ENCODE peak calls at places on chromosomes 6 and 20, in nine cellular contexts. One of them, this sample, is unnamed.
A peak's percentile ranks its signal among the peaks of the same experiment; 100 is the strongest.

GRCh38 chr20:23048283-23049200 is 930 bp downstream of the THBD start:
- DNase-seq in GM23338: peak; percentile 84
- DNase-seq in MM.1S: no peak
- DNase-seq in keratinocyte: no peak
- DNase-seq in IMR-90: peak; percentile 1
- DNase-seq in mesendoderm: peak; percentile 74
- DNase-seq in PC-9: peak; percentile 52
- DNase-seq in A549: peak; percentile 76
- DNase-seq in neuronal stem cell: peak; percentile 24
- DNase-seq in this sample: peak; percentile 76

GRCh38 chr20:38084425-38084951 is 50.9 kb downstream of the RPRD1B start:
- DNase-seq in IMR-90: peak; percentile 82
- DNase-seq in GM23338: no peak
- DNase-seq in neuronal stem cell: no peak
- DNase-seq in A549: no peak
- DNase-seq in MM.1S: no peak
- DNase-seq in keratinocyte: no peak
- DNase-seq in PC-9: no peak
- DNase-seq in mesendoderm: no peak
- DNase-seq in this sample: peak; percentile 52

GRCh38 chr6:32461493-32461892 is 21.8 kb downstream of the HLA-DRA start:
- DNase-seq in neuronal stem cell: no peak
- DNase-seq in A549: no peak
- DNase-seq in IMR-90: no peak
- DNase-seq in MM.1S: no peak
- DNase-seq in mesendoderm: no peak
- DNase-seq in GM23338: no peak
- DNase-seq in PC-9: no peak
- DNase-seq in keratinocyte: no peak
- DNase-seq in this sample: no peak

GRCh38 chr20:37598611-37599342 is 71.1 kb upstream of the BLCAP start:
- DNase-seq in MM.1S: no peak
- DNase-seq in GM23338: no peak
- DNase-seq in keratinocyte: no peak
- DNase-seq in IMR-90: no peak
- DNase-seq in PC-9: no peak
- DNase-seq in neuronal stem cell: no peak
- DNase-seq in A549: no peak
- DNase-seq in mesendoderm: no peak
- DNase-seq in this sample: no peak

GRCh38 chr20:38751360-38751976 is 3.2 kb downstream of the ACTR5 start:
- DNase-seq in GM23338: peak; percentile 56
- DNase-seq in keratinocyte: no peak
- DNase-seq in A549: peak; percentile 58
- DNase-seq in MM.1S: peak; percentile 52
- DNase-seq in IMR-90: peak; percentile 46
- DNase-seq in mesendoderm: no peak
- DNase-seq in PC-9: no peak
- DNase-seq in neuronal stem cell: no peak
- DNase-seq in this sample: peak; percentile 54

GRCh38 chr6:62707156-62707555 is 421.1 kb upstream of the KHDRBS2 start:
- DNase-seq in neuronal stem cell: no peak
- DNase-seq in mesendoderm: peak; percentile 54
- DNase-seq in keratinocyte: no peak
- DNase-seq in A549: no peak
- DNase-seq in PC-9: no peak
- DNase-seq in GM23338: peak; percentile 29
- DNase-seq in MM.1S: no peak
- DNase-seq in IMR-90: no peak
- DNase-seq in this sample: no peak

GRCh38 chr6:110612298-110612697 is 135.9 kb upstream of the SLC22A16 start:
- DNase-seq in A549: no peak
- DNase-seq in IMR-90: no peak
- DNase-seq in GM23338: no peak
- DNase-seq in neuronal stem cell: no peak
- DNase-seq in PC-9: no peak
- DNase-seq in MM.1S: no peak
- DNase-seq in mesendoderm: no peak
- DNase-seq in keratinocyte: no peak
- DNase-seq in this sample: no peak

GRCh38 chr20:2417142-2417541 is 36.4 kb downstream of the TGM6 start:
- DNase-seq in A549: no peak
- DNase-seq in MM.1S: no peak
- DNase-seq in PC-9: no peak
- DNase-seq in keratinocyte: no peak
- DNase-seq in neuronal stem cell: no peak
- DNase-seq in GM23338: no peak
- DNase-seq in mesendoderm: no peak
- DNase-seq in IMR-90: no peak
- DNase-seq in this sample: no peak

GRCh38 chr6:137424243-137424642 is 70.0 kb downstream of the OLIG3 start:
- DNase-seq in A549: no peak
- DNase-seq in neuronal stem cell: no peak
- DNase-seq in MM.1S: no peak
- DNase-seq in keratinocyte: no peak
- DNase-seq in GM23338: peak; percentile 17
- DNase-seq in PC-9: no peak
- DNase-seq in IMR-90: no peak
- DNase-seq in mesendoderm: no peak
- DNase-seq in this sample: no peak

GRCh38 chr20:48335421-48336090 is 492.2 kb downstream of the PREX1 start:
- DNase-seq in GM23338: no peak
- DNase-seq in mesendoderm: no peak
- DNase-seq in MM.1S: no peak
- DNase-seq in IMR-90: no peak
- DNase-seq in A549: no peak
- DNase-seq in keratinocyte: no peak
- DNase-seq in neuronal stem cell: no peak
- DNase-seq in PC-9: no peak
- DNase-seq in this sample: no peak

GRCh38 chr6:16104624-16105023 is 24.3 kb upstream of the MYLIP start:
- DNase-seq in A549: no peak
- DNase-seq in IMR-90: no peak
- DNase-seq in neuronal stem cell: no peak
- DNase-seq in mesendoderm: no peak
- DNase-seq in keratinocyte: no peak
- DNase-seq in PC-9: no peak
- DNase-seq in GM23338: no peak
- DNase-seq in MM.1S: no peak
- DNase-seq in this sample: no peak

GRCh38 chr20:55142932-55143331 is 667.5 kb downstream of the DOK5 start:
- DNase-seq in GM23338: no peak
- DNase-seq in A549: no peak
- DNase-seq in MM.1S: no peak
- DNase-seq in mesendoderm: no peak
- DNase-seq in neuronal stem cell: no peak
- DNase-seq in IMR-90: no peak
- DNase-seq in keratinocyte: no peak
- DNase-seq in PC-9: no peak
- DNase-seq in this sample: no peak

GRCh38 chr20:25212242-25212641 is 16.7 kb downstream of the ENTPD6 start:
- DNase-seq in MM.1S: no peak
- DNase-seq in mesendoderm: no peak
- DNase-seq in neuronal stem cell: no peak
- DNase-seq in GM23338: no peak
- DNase-seq in keratinocyte: no peak
- DNase-seq in IMR-90: no peak
- DNase-seq in PC-9: no peak
- DNase-seq in A549: no peak
- DNase-seq in this sample: no peak

GRCh38 chr20:60465439-60465838 is 507.2 kb downstream of the CDH26 start:
- DNase-seq in IMR-90: no peak
- DNase-seq in neuronal stem cell: no peak
- DNase-seq in GM23338: no peak
- DNase-seq in A549: no peak
- DNase-seq in PC-9: no peak
- DNase-seq in mesendoderm: no peak
- DNase-seq in keratinocyte: no peak
- DNase-seq in MM.1S: no peak
- DNase-seq in this sample: no peak

GRCh38 chr20:62618622-62619529 is 23.4 kb upstream of the SLCO4A1 start:
- DNase-seq in MM.1S: no peak
- DNase-seq in neuronal stem cell: no peak
- DNase-seq in GM23338: peak; percentile 24
- DNase-seq in A549: no peak
- DNase-seq in IMR-90: no peak
- DNase-seq in PC-9: no peak
- DNase-seq in mesendoderm: no peak
- DNase-seq in keratinocyte: no peak
- DNase-seq in this sample: no peak

GRCh38 chr6:106973841-106974336 is 640 bp downstream of the CD24 start:
- DNase-seq in mesendoderm: peak; percentile 67
- DNase-seq in keratinocyte: no peak
- DNase-seq in GM23338: peak; percentile 32
- DNase-seq in neuronal stem cell: peak; percentile 63
- DNase-seq in A549: peak; percentile 41
- DNase-seq in IMR-90: no peak
- DNase-seq in MM.1S: no peak
- DNase-seq in PC-9: peak; percentile 44
- DNase-seq in this sample: peak; percentile 50

GRCh38 chr6:82057846-82058554 is 189.5 kb downstream of the IBTK start:
- DNase-seq in MM.1S: no peak
- DNase-seq in A549: no peak
- DNase-seq in mesendoderm: no peak
- DNase-seq in IMR-90: peak; percentile 57
- DNase-seq in neuronal stem cell: no peak
- DNase-seq in PC-9: no peak
- DNase-seq in keratinocyte: no peak
- DNase-seq in GM23338: no peak
- DNase-seq in this sample: no peak

GRCh38 chr6:43627008-43627825 is 1.8 kb downstream of the GTPBP2 start:
- DNase-seq in IMR-90: peak; percentile 99
- DNase-seq in GM23338: no peak
- DNase-seq in A549: peak; percentile 30
- DNase-seq in mesendoderm: peak; percentile 51
- DNase-seq in neuronal stem cell: no peak
- DNase-seq in MM.1S: peak; percentile 46
- DNase-seq in keratinocyte: peak; percentile 71
- DNase-seq in PC-9: peak; percentile 78
- DNase-seq in this sample: peak; percentile 91

GRCh38 chr20:57464642-57465211 is 60.2 kb downstream of the CTCFL start:
- DNase-seq in keratinocyte: no peak
- DNase-seq in A549: peak; percentile 63
- DNase-seq in mesendoderm: no peak
- DNase-seq in neuronal stem cell: no peak
- DNase-seq in MM.1S: no peak
- DNase-seq in GM23338: peak; percentile 52
- DNase-seq in PC-9: no peak
- DNase-seq in IMR-90: no peak
- DNase-seq in this sample: peak; percentile 25

GRCh38 chr20:35893942-35894341 is 60.4 kb downstream of the SCAND1 start:
- DNase-seq in neuronal stem cell: no peak
- DNase-seq in PC-9: no peak
- DNase-seq in A549: no peak
- DNase-seq in MM.1S: no peak
- DNase-seq in keratinocyte: no peak
- DNase-seq in IMR-90: no peak
- DNase-seq in mesendoderm: no peak
- DNase-seq in GM23338: no peak
- DNase-seq in this sample: no peak

DNA sequence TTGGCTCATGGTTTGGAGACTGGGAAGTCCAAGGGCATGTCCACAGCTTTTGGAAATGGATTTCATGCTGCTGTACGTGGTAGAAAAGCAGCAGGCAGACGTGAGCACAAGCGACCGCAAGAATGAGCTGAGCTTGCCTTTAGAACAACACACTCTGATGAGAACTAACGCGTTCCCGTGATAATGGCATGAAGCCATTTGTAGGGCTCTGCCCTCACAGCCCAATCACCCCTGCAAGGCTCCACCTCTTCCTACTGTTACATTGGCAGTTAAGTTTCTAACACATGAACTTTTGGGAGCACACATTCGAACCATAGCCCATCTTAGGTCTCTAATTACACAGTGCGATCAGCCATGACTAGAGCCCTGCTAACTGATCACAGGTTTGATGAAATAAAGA is 107.5 kb upstream of the TMEM170B start:
- DNase-seq in MM.1S: no peak
- DNase-seq in keratinocyte: no peak
- DNase-seq in IMR-90: no peak
- DNase-seq in PC-9: no peak
- DNase-seq in A549: no peak
- DNase-seq in GM23338: no peak
- DNase-seq in neuronal stem cell: no peak
- DNase-seq in mesendoderm: no peak
- DNase-seq in this sample: no peak
- H3K4me2 ChIP-seq in MM.1S: no peak overlapping the region
- H3K4me2 ChIP-seq in keratinocyte: no peak overlapping the region
- H3K4me2 ChIP-seq in IMR-90: no peak overlapping the region
- H3K4me2 ChIP-seq in PC-9: no peak overlapping the region
- H3K4me2 ChIP-seq in A549: peak overlapping the region; percentile 49
- H3K4me2 ChIP-seq in GM23338: peak overlapping the region; percentile 41
- H3K4me2 ChIP-seq in neuronal stem cell: no peak overlapping the region
- H3K4me2 ChIP-seq in mesendoderm: no peak overlapping the region
- H3K4me2 ChIP-seq in this sample: no peak overlapping the region

GRCh38 chr20:44990957-44991356 is 24.6 kb downstream of the STK4 start:
- DNase-seq in A549: no peak
- DNase-seq in PC-9: no peak
- DNase-seq in keratinocyte: no peak
- DNase-seq in MM.1S: no peak
- DNase-seq in IMR-90: no peak
- DNase-seq in mesendoderm: no peak
- DNase-seq in GM23338: no peak
- DNase-seq in neuronal stem cell: no peak
- DNase-seq in this sample: no peak
- H3K4me2 ChIP-seq in A549: no peak overlapping the region
- H3K4me2 ChIP-seq in PC-9: no peak overlapping the region
- H3K4me2 ChIP-seq in keratinocyte: peak overlapping the region; percentile 43
- H3K4me2 ChIP-seq in MM.1S: peak overlapping the region; percentile 98
- H3K4me2 ChIP-seq in IMR-90: peak overlapping the region; percentile 65
- H3K4me2 ChIP-seq in mesendoderm: no peak overlapping the region
- H3K4me2 ChIP-seq in GM23338: no peak overlapping the region
- H3K4me2 ChIP-seq in neuronal stem cell: no peak overlapping the region
- H3K4me2 ChIP-seq in this sample: no peak overlapping the region

DNA sequence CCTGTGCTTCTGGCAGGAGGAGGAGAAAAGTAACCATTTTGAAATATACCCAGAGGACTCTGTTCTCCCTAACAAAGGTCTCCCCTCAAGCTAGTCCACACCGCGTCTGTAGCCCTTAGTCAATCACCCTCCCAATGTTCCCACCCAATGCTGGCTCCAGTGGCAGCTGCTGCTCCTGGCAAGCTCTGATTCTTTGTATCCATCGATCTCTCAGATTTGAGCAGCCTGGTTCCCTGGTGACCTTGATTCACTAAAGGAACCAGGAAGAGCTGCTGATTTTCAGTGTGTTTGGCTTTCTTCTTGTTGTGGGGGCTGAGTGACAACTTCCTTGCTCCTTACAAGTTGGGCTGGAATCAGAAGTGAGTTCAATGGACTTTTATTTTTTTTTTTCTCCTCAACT is 68.5 kb downstream of the FOXC1 start:
- DNase-seq in neuronal stem cell: no peak
- DNase-seq in PC-9: no peak
- DNase-seq in IMR-90: no peak
- DNase-seq in MM.1S: no peak
- DNase-seq in GM23338: peak; percentile 35
- DNase-seq in A549: no peak
- DNase-seq in mesendoderm: peak; percentile 5
- DNase-seq in keratinocyte: no peak
- DNase-seq in this sample: no peak
- H3K4me2 ChIP-seq in neuronal stem cell: no peak overlapping the region
- H3K4me2 ChIP-seq in PC-9: no peak overlapping the region
- H3K4me2 ChIP-seq in IMR-90: no peak overlapping the region
- H3K4me2 ChIP-seq in MM.1S: no peak overlapping the region
- H3K4me2 ChIP-seq in GM23338: no peak overlapping the region
- H3K4me2 ChIP-seq in A549: no peak overlapping the region
- H3K4me2 ChIP-seq in mesendoderm: no peak overlapping the region
- H3K4me2 ChIP-seq in keratinocyte: no peak overlapping the region
- H3K4me2 ChIP-seq in this sample: no peak overlapping the region

GRCh38 chr6:71403422-71404134 is 115.0 kb downstream of the OGFRL1 start:
- DNase-seq in A549: no peak
- DNase-seq in mesendoderm: peak; percentile 45
- DNase-seq in GM23338: peak; percentile 45
- DNase-seq in IMR-90: no peak
- DNase-seq in MM.1S: no peak
- DNase-seq in keratinocyte: no peak
- DNase-seq in neuronal stem cell: no peak
- DNase-seq in PC-9: no peak
- DNase-seq in this sample: no peak
- H3K4me2 ChIP-seq in A549: peak overlapping the region; percentile 96
- H3K4me2 ChIP-seq in mesendoderm: no peak overlapping the region
- H3K4me2 ChIP-seq in GM23338: peak overlapping the region; percentile 62
- H3K4me2 ChIP-seq in IMR-90: peak overlapping the region; percentile 67
- H3K4me2 ChIP-seq in MM.1S: no peak overlapping the region
- H3K4me2 ChIP-seq in keratinocyte: peak overlapping the region; percentile 71
- H3K4me2 ChIP-seq in neuronal stem cell: no peak overlapping the region
- H3K4me2 ChIP-seq in PC-9: peak overlapping the region; percentile 80
- H3K4me2 ChIP-seq in this sample: peak overlapping the region; percentile 44

This sample was measured in hepatocyte.